ENCODE peak calls at places on chromosomes 4 and X, in eight cellular contexts. O is HCT116; X is NCI-H774; V is CD4-positive, alpha-beta T cell; F is DND-41; A is KBM-7; K is M059J; P is progenitor cell of endocrine pancreas. Y is an unnamed sample.

GRCh38 chr4:138494931-138495330 is 252.8 kb upstream of the SLC7A11 start:
- DNase-seq in V (no peak), A (no peak), P (no peak), X (no peak), O (peak), F (peak), K (peak), Y (no peak)

GRCh38 chr4:152705918-152706317 is 26.1 kb upstream of the TMEM154 start:
- DNase-seq in X (no peak), A (no peak), K (no peak), F (no peak), V (no peak), P (no peak), O (no peak), Y (no peak)

GRCh38 chr4:89684536-89684935 is 152.4 kb downstream of the SNCA start:
- DNase-seq in K (no peak), F (no peak), X (no peak), V (no peak), P (no peak), O (no peak), A (no peak), Y (no peak)

GRCh38 chr4:7911044-7911578 is 28.6 kb downstream of the AFAP1 start:
- DNase-seq in X (no peak), V (no peak), A (no peak), K (no peak), F (no peak), P (no peak), O (no peak), Y (no peak)

GRCh38 chrX:42732506-42732905 is 45.5 kb downstream of the PPP1R2C start:
- DNase-seq in K (peak), O (no peak), V (no peak), A (no peak), F (peak), P (no peak), X (no peak), Y (no peak)

GRCh38 chr4:120753854-120754253 is 168.7 kb downstream of the PRDM5 start:
- DNase-seq in F (no peak), P (no peak), V (no peak), X (peak), K (no peak), O (no peak), A (peak), Y (peak)

GRCh38 chr4:140078366-140078765 is 75.6 kb downstream of the MAML3 start:
- DNase-seq in F (no peak), O (no peak), X (no peak), A (no peak), K (no peak), V (no peak), P (no peak), Y (no peak)

GRCh38 chr4:101682946-101683345 is 107.6 kb upstream of the BANK1 start:
- DNase-seq in F (no peak), V (no peak), O (no peak), X (no peak), K (no peak), P (no peak), A (no peak), Y (no peak)

GRCh38 chr4:113645771-113646455 is 115.6 kb downstream of the CAMK2D start:
- DNase-seq in O (peak), V (no peak), A (no peak), F (no peak), X (peak), P (no peak), K (peak), Y (no peak)

GRCh38 chr4:42819863-42820514 is 72.5 kb upstream of the GRXCR1 start:
- DNase-seq in X (no peak), O (no peak), K (no peak), F (no peak), A (no peak), P (no peak), V (no peak), Y (no peak)

GRCh38 chr4:9870165-9870564 is 88.7 kb downstream of the DRD5 start:
- DNase-seq in X (no peak), A (no peak), K (no peak), F (peak), O (no peak), P (no peak), V (no peak), Y (no peak)

GRCh38 chrX:11899091-11899490 is 141.1 kb downstream of the MSL3 start:
- DNase-seq in V (no peak), P (no peak), A (no peak), X (no peak), F (no peak), O (no peak), K (peak), Y (no peak)

GRCh38 chr4:86543560-86544312 is 50.4 kb upstream of the PTPN13 start:
- DNase-seq in A (no peak), F (no peak), O (no peak), X (no peak), V (no peak), P (no peak), K (peak), Y (no peak)

GRCh38 chr4:70721747-70722146 is at the start of gene RUFY3:
- DNase-seq in O (no peak), F (peak), V (no peak), P (no peak), A (no peak), X (no peak), K (peak), Y (no peak)